ENCODE peak calls at places on chromosomes 1 and 21, in eight cellular contexts. X is OCI-LY7; E is CD8-positive, alpha-beta T cell; I is cardiac fibroblast; R is spleen; J is NB4; C is pancreas; Q is uterus. L is an unnamed sample.

GRCh38 chr1:167860231-167860923 is 53.6 kb downstream of the ADCY10 start:
- DNase-seq in J (no peak), C (no peak), E (no peak), Q (no peak), X (no peak), R (no peak), I (no peak), L (no peak)

GRCh38 chr1:156097499-156098178 is 15.4 kb upstream of the MEX3A start:
- DNase-seq in X (no peak), R (no peak), C (no peak), Q (no peak), J (no peak), E (no peak), I (no peak), L (no peak)

GRCh38 chr1:47180603-47181094 is 9.2 kb downstream of the PDZK1IP1 start:
- DNase-seq in E (peak; percentile 25), J (no peak), C (no peak), R (peak; percentile 19), I (peak; percentile 34), X (no peak), Q (no peak), L (no peak)

GRCh38 chr1:208203127-208203847 is 40.9 kb downstream of the PLXNA2 start:
- DNase-seq in I (peak; percentile 84), Q (peak; percentile 39), X (no peak), J (no peak), C (peak; percentile 82), E (no peak), R (no peak), L (no peak)

GRCh38 chr1:217660353-217661062 is 29.4 kb downstream of the SPATA17 start:
- DNase-seq in X (peak; percentile 10), E (no peak), J (peak; percentile 7), R (no peak), I (peak; percentile 68), C (no peak), Q (no peak), L (no peak)

GRCh38 chr1:33369764-33370163 is 48.9 kb upstream of the A3GALT2 start:
- DNase-seq in X (no peak), R (no peak), C (no peak), E (no peak), Q (no peak), J (no peak), I (no peak), L (no peak)

GRCh38 chr1:183685112-183685713 is 32.1 kb upstream of the APOBEC4 start:
- DNase-seq in X (peak; percentile 69), I (peak; percentile 74), J (peak; percentile 57), Q (no peak), C (no peak), R (no peak), E (no peak), L (no peak)

GRCh38 chr1:94795321-94795899 is 24.7 kb upstream of the SLC44A3 start:
- DNase-seq in E (no peak), X (peak; percentile 59), I (no peak), C (no peak), R (no peak), Q (no peak), J (no peak), L (no peak)

GRCh38 chr1:107480548-107480947 is 339.7 kb downstream of the NTNG1 start:
- DNase-seq in Q (no peak), R (peak; percentile 87), E (no peak), I (no peak), C (peak; percentile 56), X (peak; percentile 11), J (no peak), L (no peak)

GRCh38 chr1:200867018-200867811 is 5.6 kb upstream of the GPR25 start:
- DNase-seq in R (no peak), J (no peak), Q (no peak), I (peak; percentile 26), C (no peak), X (no peak), E (no peak), L (no peak)

GRCh38 chr1:7583291-7584096 is 187.6 kb upstream of the VAMP3 start:
- DNase-seq in E (no peak), J (no peak), I (no peak), Q (no peak), C (peak; percentile 22), R (peak; percentile 42), X (no peak), L (peak; percentile 58)

GRCh38 chr1:41615316-41615715 is 130.8 kb upstream of the EDN2 start:
- DNase-seq in X (no peak), I (no peak), Q (no peak), C (no peak), J (no peak), E (no peak), R (no peak), L (no peak)

GRCh38 chr1:202968895-202969295 is 1.8 kb upstream of the CYB5R1 start:
- DNase-seq in I (peak; percentile 76), R (peak; percentile 80), Q (peak; percentile 43), E (no peak), J (peak; percentile 97), C (no peak), X (peak; percentile 77), L (no peak)

GRCh38 chr1:4276238-4276637 is 376.2 kb upstream of the C1orf174 start:
- DNase-seq in X (no peak), E (no peak), R (no peak), C (no peak), I (no peak), J (no peak), Q (no peak), L (no peak)

GRCh38 chr1:61054636-61055035 is 27.7 kb upstream of the NFIA start:
- DNase-seq in I (no peak), Q (no peak), R (no peak), C (no peak), E (no peak), J (no peak), X (no peak), L (no peak)

GRCh38 chr21:37402251-37402867 is 35.8 kb downstream of the DYRK1A start:
- DNase-seq in E (no peak), I (no peak), X (no peak), J (no peak), C (no peak), R (no peak), Q (no peak), L (no peak)

GRCh38 chr21:34534522-34534921 is 22.5 kb upstream of the KCNE1 start:
- DNase-seq in I (peak; percentile 41), R (no peak), C (no peak), E (no peak), J (peak; percentile 86), X (no peak), Q (no peak), L (no peak)

GRCh38 chr21:34091607-34092006 is 18.2 kb downstream of the MRPS6 start:
- DNase-seq in R (no peak), J (peak; percentile 13), E (no peak), Q (no peak), I (peak; percentile 11), C (no peak), X (peak; percentile 30), L (no peak)

GRCh38 chr1:181152892-181153633 is 64.6 kb downstream of the IER5 start:
- DNase-seq in C (peak; percentile 82), R (peak; percentile 91), X (peak; percentile 62), I (peak; percentile 97), Q (peak; percentile 97), E (no peak), J (peak; percentile 97), L (no peak)

DNA sequence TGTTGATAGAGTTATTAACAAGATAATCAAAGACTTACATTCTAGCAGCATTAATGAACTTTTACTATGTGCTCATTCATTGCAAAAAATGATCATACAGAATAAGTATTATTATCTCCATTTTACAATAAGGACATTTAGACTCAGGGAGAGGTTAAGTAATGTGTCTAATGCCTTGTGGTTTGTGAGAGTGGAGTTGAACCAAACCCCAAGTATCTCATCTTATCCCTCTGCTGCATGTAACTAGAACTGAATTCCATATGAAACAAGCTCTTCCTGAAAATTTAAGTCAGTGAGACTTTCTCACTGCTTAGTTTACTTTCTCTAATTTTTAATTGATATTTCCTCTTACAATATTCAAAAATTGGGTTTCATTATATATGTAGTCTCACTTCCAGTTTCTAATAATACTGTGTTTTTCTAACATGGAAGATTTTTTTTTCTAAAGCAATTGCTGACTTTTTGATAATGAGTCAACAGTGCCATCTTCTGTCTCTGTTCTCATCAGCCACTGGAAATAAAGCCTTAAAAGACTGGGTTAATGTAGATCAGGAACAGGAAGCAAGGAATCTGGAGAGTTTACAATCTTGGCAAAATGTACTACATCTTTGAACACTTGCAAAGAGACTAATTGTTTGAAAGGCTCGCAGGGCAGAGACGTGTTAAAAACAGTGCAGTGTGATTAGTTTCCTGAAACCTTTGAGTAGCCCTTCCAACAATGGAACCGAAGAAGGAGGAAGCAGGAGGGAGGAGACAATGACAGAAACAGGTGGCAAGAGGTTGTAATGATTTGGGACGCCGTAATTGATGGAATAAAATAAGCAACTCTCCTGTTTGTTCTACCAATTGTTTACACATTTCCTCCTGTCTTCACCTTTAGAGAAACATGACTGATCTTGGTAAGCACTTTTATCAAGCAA is 567.6 kb downstream of the MRPL39 start:
- DNase-seq in E (no peak), R (no peak), J (peak; percentile 49), X (no peak), Q (no peak), I (no peak), C (no peak), L (no peak)
- TF ChIP-seq CTCF in E (no peak), R (peak; percentile 44), J (peak; percentile 32), X (no peak), Q (no peak), I (no peak), C (no peak), L (no peak)

GRCh38 chr1:161198206-161198876 is 513 bp downstream of the ADAMTS4 start:
- DNase-seq in I (peak; percentile 70), X (no peak), Q (peak; percentile 57), R (peak; percentile 77), C (peak; percentile 65), J (no peak), E (no peak), L (peak; percentile 91)
- TF ChIP-seq CTCF in I (no peak), X (no peak), Q (no peak), R (no peak), C (no peak), J (no peak), E (no peak), L (peak; percentile 56)

GRCh38 chr1:77825356-77825709 is 45.9 kb downstream of the MIGA1 start:
- DNase-seq in X (peak; percentile 88), J (peak; percentile 81), Q (peak; percentile 28), E (no peak), I (peak; percentile 92), C (no peak), R (no peak), L (no peak)
- TF ChIP-seq CTCF in X (peak; percentile 84), J (no peak), Q (peak; percentile 27), E (no peak), I (no peak), C (no peak), R (no peak), L (peak; percentile 78)

DNA sequence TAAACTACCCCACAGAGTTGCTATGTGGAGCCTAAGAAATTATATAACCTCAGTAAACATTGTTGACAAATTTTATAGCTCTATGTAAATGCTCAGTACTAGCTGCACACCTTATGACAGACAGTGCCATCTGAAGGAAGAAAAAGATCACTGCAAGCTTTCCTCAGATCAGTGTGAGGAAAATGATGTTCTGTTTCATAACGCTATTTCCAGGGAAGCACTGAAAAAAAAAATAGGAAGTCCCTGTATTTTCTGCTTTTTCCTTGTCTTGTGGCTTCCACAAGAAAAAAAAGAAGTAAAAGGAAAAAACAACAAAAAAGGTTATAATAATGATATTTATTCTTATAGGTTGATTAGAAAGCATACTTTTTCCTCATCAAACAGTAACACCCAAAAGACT is 23.2 kb downstream of the LYST start:
- DNase-seq in E (no peak), Q (no peak), R (no peak), J (peak; percentile 50), I (peak; percentile 66), X (peak; percentile 39), C (no peak), L (no peak)
- TF ChIP-seq CTCF in E (peak; percentile 65), Q (peak; percentile 49), R (peak; percentile 23), J (peak; percentile 55), I (peak; percentile 62), X (peak; percentile 82), C (no peak), L (peak; percentile 80)